ENCODE peak calls at places on chromosomes 3 and 15, in four cellular contexts. D is esophagus squamous epithelium, N is T47D, C is left lung. T is an unnamed sample.

GRCh38 chr3:188578579-188579363 is 424.8 kb downstream of the LPP start:
- DNase-seq in D (no peak), N (no peak), C (peak), T (no peak)

GRCh38 chr3:134874737-134875413 is 79.8 kb downstream of the EPHB1 start:
- DNase-seq in D (no peak), N (no peak), C (no peak), T (no peak)

GRCh38 chr3:194166682-194167479 is 30.9 kb downstream of the HES1 start:
- DNase-seq in D (no peak), N (no peak), C (no peak), T (no peak)

GRCh38 chr3:122944671-122945151 is 82.9 kb downstream of the SEMA5B start:
- DNase-seq in D (no peak), N (no peak), C (no peak), T (no peak)

GRCh38 chr15:101042320-101042719 is 123.2 kb downstream of the LRRK1 start:
- DNase-seq in D (no peak), N (no peak), C (peak), T (peak)

GRCh38 chr3:3145831-3146230 is 19.1 kb downstream of the TRNT1 start:
- DNase-seq in D (no peak), N (no peak), C (no peak), T (no peak)

GRCh38 chr3:28039829-28040228 is 201.6 kb upstream of the CMC1 start:
- DNase-seq in D (no peak), N (no peak), C (no peak), T (no peak)

GRCh38 chr15:55909036-55909811 is 84.2 kb downstream of the NEDD4 start:
- DNase-seq in D (no peak), N (no peak), C (no peak), T (no peak)

GRCh38 chr3:31432897-31433678 is 99.6 kb upstream of the STT3B start:
- DNase-seq in D (no peak), N (no peak), C (no peak), T (no peak)

GRCh38 chr3:186538779-186539178 is 5.4 kb downstream of the CRYGS start:
- DNase-seq in D (no peak), N (no peak), C (no peak), T (no peak)

GRCh38 chr3:111072016-111072891 is 638 bp downstream of the NECTIN3 start:
- DNase-seq in D (no peak), N (no peak), C (no peak), T (peak)

GRCh38 chr3:185460719-185461350 is 38.0 kb downstream of the TMEM41A start:
- DNase-seq in D (no peak), N (peak), C (no peak), T (no peak)

GRCh38 chr3:27708246-27708645 is 13.9 kb downstream of the EOMES start:
- DNase-seq in D (no peak), N (no peak), C (no peak), T (no peak)

GRCh38 chr3:48435774-48436476 is 4.0 kb downstream of the CCDC51 start:
- DNase-seq in D (no peak), N (no peak), C (peak), T (peak)

GRCh38 chr3:171810278-171811058 is at the start of gene PLD1:
- DNase-seq in D (no peak), N (peak), C (peak), T (peak)

GRCh38 chr3:157100079-157100477 is 59.9 kb downstream of the CCNL1 start:
- DNase-seq in D (no peak), N (no peak), C (no peak), T (no peak)

GRCh38 chr3:196008387-196008786 is 73.5 kb downstream of the TFRC start:
- DNase-seq in D (no peak), N (no peak), C (no peak), T (no peak)

GRCh38 chr15:79418693-79419279 is 13.3 kb upstream of the MINAR1 start:
- DNase-seq in D (no peak), N (no peak), C (no peak), T (no peak)